ENCODE peak calls at places on chromosomes 1 and 21, in five cellular contexts. B is LoVo; I is H54; Y is activated CD8-positive, alpha-beta memory T cell treated with anti-CD3 and anti-CD28 coated beads, Interleukin-2, amount 50 U/mL, for 48 hours; Q is T-helper 9 cell. U is an unnamed sample.

GRCh38 chr1:196306421-196306820 is 301.8 kb downstream of the KCNT2 start:
- DNase-seq in B (peak; percentile 27), Q (no peak), I (no peak), Y (no peak), U (no peak)

GRCh38 chr1:87495147-87495546 is 166.5 kb downstream of the LMO4 start:
- DNase-seq in Q (no peak), Y (no peak), I (no peak), B (no peak), U (no peak)

GRCh38 chr1:43069481-43070050 is 102.5 kb downstream of the EBNA1BP2 start:
- DNase-seq in Y (no peak), Q (no peak), I (no peak), B (no peak), U (no peak)

GRCh38 chr1:43853161-43853921 is 80.3 kb upstream of the ARTN start:
- DNase-seq in B (peak; percentile 56), Y (no peak), I (peak; percentile 26), Q (no peak), U (peak; percentile 70)

GRCh38 chr21:26555554-26555953 is 17.5 kb downstream of the CYYR1 start:
- DNase-seq in B (no peak), I (no peak), Q (no peak), Y (no peak), U (no peak)

GRCh38 chr1:101993703-101994102 is 3.0 kb downstream of the OLFM3 start:
- DNase-seq in Y (no peak), B (peak; percentile 9), Q (no peak), I (no peak), U (no peak)

GRCh38 chr1:218592688-218593087 is 247.6 kb downstream of the TGFB2 start:
- DNase-seq in B (peak; percentile 5), Y (no peak), Q (no peak), I (no peak), U (no peak)

GRCh38 chr1:48000883-48001282 is 3.7 kb upstream of the TRABD2B start:
- DNase-seq in B (no peak), Q (no peak), Y (no peak), I (no peak), U (no peak)

U was measured in NCI-H774.